ENCODE peak calls at places on chromosomes 13 and 19, in nine cellular contexts. S is heart right ventricle; U is CD4-positive, CD25-positive, alpha-beta regulatory T cell; J is effector memory CD4-positive, alpha-beta T cell; F is A673; W is esophagus muscularis mucosa; D is aorta; N is uterus; Q is PC-9. I is an unnamed sample.

GRCh38 chr19:3725640-3726310 is 17.6 kb downstream of the TJP3 start:
- DNase-seq in S (no peak), U (no peak), J (no peak), F (peak; percentile 58), W (no peak), D (no peak), N (no peak), Q (peak; percentile 40), I (no peak)

GRCh38 chr13:40069173-40070044 is 413.9 kb downstream of the COG6 start:
- DNase-seq in S (peak; percentile 83), U (peak; percentile 69), J (peak; percentile 48), F (peak; percentile 72), W (peak; percentile 91), D (peak; percentile 83), N (peak; percentile 84), Q (no peak), I (peak; percentile 81)

GRCh38 chr13:112521073-112521685 is 66.8 kb downstream of the TUBGCP3 start:
- DNase-seq in S (no peak), U (no peak), J (no peak), F (no peak), W (no peak), D (no peak), N (no peak), Q (no peak), I (no peak)

GRCh38 chr19:31350693-31351211 is 1.5 kb upstream of the TSHZ3 start:
- DNase-seq in S (peak; percentile 65), U (peak; percentile 16), J (no peak), F (peak; percentile 59), W (no peak), D (peak; percentile 74), N (peak; percentile 69), Q (no peak), I (no peak)

GRCh38 chr19:33374406-33374703 is 846 bp downstream of the CEBPG start:
- DNase-seq in S (no peak), U (no peak), J (no peak), F (peak; percentile 32), W (no peak), D (no peak), N (peak; percentile 27), Q (no peak), I (peak; percentile 29)

GRCh38 chr13:43783820-43784219 is 3.0 kb downstream of the ENOX1 start:
- DNase-seq in S (peak; percentile 12), U (no peak), J (no peak), F (peak; percentile 44), W (no peak), D (no peak), N (no peak), Q (peak; percentile 61), I (no peak)

GRCh38 chr19:40610396-40611064 is 9.4 kb downstream of the LTBP4 start:
- DNase-seq in S (peak; percentile 68), U (peak; percentile 79), J (peak; percentile 65), F (no peak), W (no peak), D (peak; percentile 86), N (no peak), Q (no peak), I (no peak)

GRCh38 chr13:47726394-47726793 is 274.7 kb downstream of the SUCLA2 start:
- DNase-seq in S (no peak), U (no peak), J (no peak), F (no peak), W (peak; percentile 7), D (no peak), N (no peak), Q (no peak), I (no peak)

GRCh38 chr19:56142087-56142787 is 1.1 kb downstream of the ZNF444 start:
- DNase-seq in S (no peak), U (no peak), J (no peak), F (no peak), W (no peak), D (no peak), N (no peak), Q (peak; percentile 84), I (no peak)

GRCh38 chr13:94115054-94115453 is 364.4 kb downstream of the DCT start:
- DNase-seq in S (no peak), U (peak; percentile 2), J (no peak), F (peak; percentile 11), W (no peak), D (no peak), N (no peak), Q (no peak), I (no peak)

GRCh38 chr13:97559981-97560380 is 126.0 kb downstream of the RAP2A start:
- DNase-seq in S (no peak), U (no peak), J (no peak), F (no peak), W (no peak), D (no peak), N (no peak), Q (no peak), I (no peak)

GRCh38 chr13:94657167-94657566 is 55.2 kb downstream of the SOX21 start:
- DNase-seq in S (no peak), U (no peak), J (no peak), F (peak; percentile 4), W (no peak), D (no peak), N (no peak), Q (no peak), I (no peak)

GRCh38 chr13:73317140-73317539 is 258.3 kb downstream of the KLF5 start:
- DNase-seq in S (no peak), U (no peak), J (no peak), F (no peak), W (no peak), D (no peak), N (no peak), Q (no peak), I (no peak)

GRCh38 chr19:29674374-29675119 is 9.3 kb downstream of the PLEKHF1 start:
- DNase-seq in S (no peak), U (no peak), J (no peak), F (no peak), W (no peak), D (no peak), N (no peak), Q (no peak), I (no peak)

GRCh38 chr19:44680536-44680935 is 9.3 kb downstream of the CEACAM19 start:
- DNase-seq in S (no peak), U (no peak), J (no peak), F (no peak), W (no peak), D (no peak), N (no peak), Q (no peak), I (no peak)

GRCh38 chr19:52200044-52200443 is 10.2 kb downstream of the PPP2R1A start:
- DNase-seq in S (peak; percentile 46), U (no peak), J (no peak), F (no peak), W (no peak), D (peak; percentile 55), N (peak; percentile 57), Q (peak; percentile 32), I (no peak)

GRCh38 chr19:827314-827709 is 325 bp upstream of the AZU1 start:
- DNase-seq in S (no peak), U (no peak), J (no peak), F (no peak), W (no peak), D (no peak), N (no peak), Q (no peak), I (no peak)

GRCh38 chr19:10431943-10432735 is 11.8 kb downstream of the PDE4A start:
- DNase-seq in S (peak; percentile 77), U (peak; percentile 63), J (peak; percentile 68), F (peak; percentile 61), W (no peak), D (peak; percentile 86), N (peak; percentile 61), Q (no peak), I (no peak)

GRCh38 chr13:80048802-80049201 is 292.1 kb downstream of the SPRY2 start:
- DNase-seq in S (peak; percentile 93), U (no peak), J (no peak), F (peak; percentile 98), W (peak; percentile 93), D (peak; percentile 94), N (peak; percentile 77), Q (peak; percentile 39), I (peak; percentile 11)

GRCh38 chr13:50453238-50453637 is 390.3 kb downstream of the DLEU7 start:
- DNase-seq in S (no peak), U (no peak), J (no peak), F (no peak), W (no peak), D (no peak), N (no peak), Q (no peak), I (no peak)

GRCh38 chr19:15248106-15248505 is 15.9 kb upstream of the EPHX3 start:
- DNase-seq in S (peak; percentile 68), U (no peak), J (no peak), F (no peak), W (no peak), D (peak; percentile 76), N (peak; percentile 38), Q (no peak), I (no peak)
- H3K36me3 ChIP-seq in S (peaks cover 25% of the 10 kb centered on the region), U (peaks cover 93% of the 10 kb centered on the region), J (peaks cover 93% of the 10 kb centered on the region), F (peaks cover 69% of the 10 kb centered on the region), W (peaks cover 12% of the 10 kb centered on the region), D (no peaks in the 10 kb centered on the region), N (no peaks in the 10 kb centered on the region), Q (peaks cover 38% of the 10 kb centered on the region), I (peaks cover 93% of the 10 kb centered on the region)

GRCh38 chr13:32068255-32068654 is 36.7 kb downstream of the FRY start:
- DNase-seq in S (no peak), U (no peak), J (no peak), F (no peak), W (no peak), D (no peak), N (no peak), Q (no peak), I (no peak)
- H3K4me3 ChIP-seq in S (no peak overlapping the region), U (no peak overlapping the region), J (no peak overlapping the region), F (no peak overlapping the region), W (no peak overlapping the region), D (no peak overlapping the region), N (no peak overlapping the region), Q (no peak overlapping the region), I (no peak overlapping the region)

GRCh38 chr13:113915012-113915763 is 51.3 kb upstream of the GAS6 start:
- DNase-seq in S (no peak), U (no peak), J (no peak), F (no peak), W (peak; percentile 37), D (no peak), N (peak; percentile 11), Q (no peak), I (no peak)
- H3K36me3 ChIP-seq in S (no peaks in the 10 kb centered on the region), U (no peaks in the 10 kb centered on the region), J (no peaks in the 10 kb centered on the region), F (no peaks in the 10 kb centered on the region), W (no peaks in the 10 kb centered on the region), D (no peaks in the 10 kb centered on the region), N (no peaks in the 10 kb centered on the region), Q (no peaks in the 10 kb centered on the region), I (no peaks in the 10 kb centered on the region)

GRCh38 chr19:49672131-49672919 is 4.7 kb upstream of the PRMT1 start:
- DNase-seq in S (peak; percentile 76), U (peak; percentile 69), J (peak; percentile 45), F (peak; percentile 76), W (no peak), D (peak; percentile 83), N (peak; percentile 73), Q (no peak), I (peak; percentile 85)
- H3K4me3 ChIP-seq in S (no peak overlapping the region), U (no peak overlapping the region), J (no peak overlapping the region), F (no peak overlapping the region), W (no peak overlapping the region), D (no peak overlapping the region), N (no peak overlapping the region), Q (no peak overlapping the region), I (peak overlapping the region; percentile 34)

GRCh38 chr19:46728208-46728607 is 11.3 kb upstream of the PRKD2 start:
- DNase-seq in S (peak; percentile 67), U (no peak), J (no peak), F (no peak), W (no peak), D (no peak), N (peak; percentile 52), Q (no peak), I (no peak)
- H3K36me3 ChIP-seq in S (peaks cover 87% of the 10 kb centered on the region), U (peaks cover 75% of the 10 kb centered on the region), J (peaks cover 88% of the 10 kb centered on the region), F (peaks cover 97% of the 10 kb centered on the region), W (peaks cover 59% of the 10 kb centered on the region), D (no peaks in the 10 kb centered on the region), N (no peaks in the 10 kb centered on the region), Q (peaks cover 39% of the 10 kb centered on the region), I (peaks cover 97% of the 10 kb centered on the region)

I was measured in OCI-LY7.